ENCODE peak calls at places on chromosomes 13 and 19, in four cellular contexts. L is fibroblast of mammary gland, O is ascending aorta, P is H9. G is an unnamed sample.

GRCh38 chr13:75226755-75227435 is 255.1 kb downstream of the TBC1D4 start:
- DNase-seq in L (peak; percentile 95), O (no peak), P (no peak), G (peak; percentile 94)

GRCh38 chr13:66634384-66634783 is 595.8 kb downstream of the PCDH9 start:
- DNase-seq in L (no peak), O (no peak), P (no peak), G (no peak)

GRCh38 chr13:42781362-42781761 is at the start of gene FAM216B:
- DNase-seq in L (no peak), O (no peak), P (no peak), G (no peak)

GRCh38 chr19:7441468-7442146 is 47.2 kb downstream of the PEX11G start:
- DNase-seq in L (no peak), O (no peak), P (no peak), G (no peak)

GRCh38 chr13:110835721-110836599 is 78.9 kb downstream of the ANKRD10 start:
- DNase-seq in L (no peak), O (no peak), P (no peak), G (no peak)

GRCh38 chr13:112346899-112347229 is 29.3 kb upstream of the SPACA7 start:
- DNase-seq in L (no peak), O (no peak), P (peak; percentile 38), G (no peak)

GRCh38 chr19:33734913-33735312 is 61.8 kb upstream of the KCTD15 start:
- DNase-seq in L (no peak), O (no peak), P (no peak), G (no peak)

GRCh38 chr13:48909088-48909389 is 66.7 kb upstream of the FNDC3A start:
- DNase-seq in L (no peak), O (no peak), P (no peak), G (no peak)

GRCh38 chr13:77250968-77251367 is 75.9 kb downstream of the MYCBP2 start:
- DNase-seq in L (no peak), O (no peak), P (no peak), G (no peak)

GRCh38 chr13:96984061-96984508 is 10.2 kb downstream of the OXGR1 start:
- DNase-seq in L (peak; percentile 12), O (no peak), P (peak; percentile 53), G (no peak)

GRCh38 chr19:58229255-58229639 is 533 bp downstream of the ZNF544 start:
- DNase-seq in L (peak; percentile 49), O (no peak), P (peak; percentile 55), G (peak; percentile 15)

GRCh38 chr19:42193706-42194105 is 23.8 kb downstream of the DEDD2 start:
- DNase-seq in L (no peak), O (no peak), P (no peak), G (no peak)

GRCh38 chr19:14116918-14117578 is 514 bp downstream of the PRKACA start:
- DNase-seq in L (no peak), O (no peak), P (no peak), G (no peak)

GRCh38 chr13:20157387-20157786 is 3.5 kb downstream of the GJA3 start:
- DNase-seq in L (no peak), O (no peak), P (peak; percentile 8), G (no peak)

GRCh38 chr19:55275851-55276719 is 3.8 kb downstream of the HSPBP1 start:
- DNase-seq in L (no peak), O (no peak), P (no peak), G (no peak)

GRCh38 chr13:110230661-110231347 is 76.2 kb downstream of the COL4A1 start:
- DNase-seq in L (no peak), O (no peak), P (no peak), G (no peak)

GRCh38 chr13:32164622-32165268 is 133.2 kb downstream of the FRY start:
- DNase-seq in L (peak; percentile 73), O (no peak), P (peak; percentile 71), G (peak; percentile 75)

GRCh38 chr19:55591555-55591954 is 7.8 kb downstream of the FIZ1 start:
- DNase-seq in L (no peak), O (no peak), P (peak; percentile 62), G (no peak)

GRCh38 chr13:20840590-20840989 is 62.0 kb downstream of the XPO4 start:
- DNase-seq in L (no peak), O (no peak), P (no peak), G (no peak)

GRCh38 chr19:31279436-31279765 is 69.8 kb downstream of the TSHZ3 start:
- DNase-seq in L (no peak), O (no peak), P (no peak), G (no peak)

GRCh38 chr13:35930665-35931631 is 200.2 kb downstream of the DCLK1 start:
- DNase-seq in L (peak; percentile 20), O (no peak), P (no peak), G (no peak)

GRCh38 chr13:109868583-109869311 is 82.4 kb upstream of the IRS2 start:
- DNase-seq in L (peak; percentile 55), O (no peak), P (no peak), G (no peak)

GRCh38 chr13:93922063-93922462 is 557.4 kb downstream of the DCT start:
- DNase-seq in L (no peak), O (no peak), P (no peak), G (no peak)

GRCh38 chr13:28579334-28579733 is 79.6 kb upstream of the POMP start:
- DNase-seq in L (peak; percentile 12), O (no peak), P (peak; percentile 45), G (no peak)

GRCh38 chr13:40639226-40639681 is 27.2 kb downstream of the FOXO1 start:
- DNase-seq in L (peak; percentile 79), O (no peak), P (no peak), G (no peak)

GRCh38 chr19:17752865-17753639 is 1.8 kb downstream of the FCHO1 start:
- DNase-seq in L (no peak), O (no peak), P (no peak), G (no peak)

GRCh38 chr19:48480476-48481190 is 11.5 kb downstream of the CYTH2 start:
- DNase-seq in L (peak; percentile 16), O (no peak), P (no peak), G (peak; percentile 53)

GRCh38 chr13:59888408-59888807 is 275.3 kb downstream of the DIAPH3 start:
- DNase-seq in L (no peak), O (no peak), P (no peak), G (no peak)

GRCh38 chr19:8577247-8577646 is at the start of gene MYO1F:
- DNase-seq in L (no peak), O (no peak), P (no peak), G (no peak)

GRCh38 chr13:111662451-111662850 is 342.0 kb downstream of the TEX29 start:
- DNase-seq in L (no peak), O (no peak), P (peak; percentile 2), G (no peak)

GRCh38 chr13:102097708-102098107 is 304.1 kb downstream of the FGF14 start:
- DNase-seq in L (no peak), O (no peak), P (no peak), G (no peak)

GRCh38 chr19:13396256-13397080 is 109.8 kb downstream of the CACNA1A start:
- DNase-seq in L (peak; percentile 93), O (no peak), P (peak; percentile 88), G (peak; percentile 44)

DNA sequence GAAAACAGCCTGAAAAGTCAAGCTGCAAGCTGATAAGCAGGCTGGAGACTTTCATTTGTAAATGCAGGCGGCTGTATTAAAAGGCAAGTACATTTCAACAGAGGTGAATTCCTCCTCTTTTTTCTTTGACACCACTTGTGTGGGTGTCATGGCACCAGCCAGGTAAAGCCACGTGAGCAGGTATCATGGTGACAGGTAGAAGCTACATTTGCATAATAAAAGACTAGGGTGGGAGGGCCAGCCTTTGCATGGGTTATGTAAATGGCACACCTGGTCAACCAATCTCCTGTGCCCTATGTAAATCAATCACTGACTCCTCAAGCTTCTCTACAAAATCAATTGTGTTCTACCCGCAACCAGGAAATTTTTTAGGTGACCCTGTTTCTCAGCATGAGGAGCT is 68.2 kb downstream of the ZNF100 start:
- DNase-seq in L (no peak), O (no peak), P (peak; percentile 72), G (no peak)
- TF ChIP-seq CTCF in L (no peak), O (no peak), P (no peak), G (no peak)

GRCh38 chr19:19063183-19064097 is at the start of gene SLC25A42:
- DNase-seq in L (peak; percentile 99), O (peak; percentile 99), P (peak; percentile 100), G (peak; percentile 100)

GRCh38 chr19:19061491-19061890 is 2.3 kb upstream of the SLC25A42 start:
- DNase-seq in L (no peak), O (no peak), P (no peak), G (no peak)

GRCh38 chr19:19062454-19063182 is 1.2 kb upstream of the SLC25A42 start:
- DNase-seq in L (peak; percentile 51), O (no peak), P (no peak), G (peak; percentile 30)

GRCh38 chr19:19064811-19065745 is 1.3 kb downstream of the SLC25A42 start:
- DNase-seq in L (no peak), O (no peak), P (no peak), G (no peak)

DNA sequence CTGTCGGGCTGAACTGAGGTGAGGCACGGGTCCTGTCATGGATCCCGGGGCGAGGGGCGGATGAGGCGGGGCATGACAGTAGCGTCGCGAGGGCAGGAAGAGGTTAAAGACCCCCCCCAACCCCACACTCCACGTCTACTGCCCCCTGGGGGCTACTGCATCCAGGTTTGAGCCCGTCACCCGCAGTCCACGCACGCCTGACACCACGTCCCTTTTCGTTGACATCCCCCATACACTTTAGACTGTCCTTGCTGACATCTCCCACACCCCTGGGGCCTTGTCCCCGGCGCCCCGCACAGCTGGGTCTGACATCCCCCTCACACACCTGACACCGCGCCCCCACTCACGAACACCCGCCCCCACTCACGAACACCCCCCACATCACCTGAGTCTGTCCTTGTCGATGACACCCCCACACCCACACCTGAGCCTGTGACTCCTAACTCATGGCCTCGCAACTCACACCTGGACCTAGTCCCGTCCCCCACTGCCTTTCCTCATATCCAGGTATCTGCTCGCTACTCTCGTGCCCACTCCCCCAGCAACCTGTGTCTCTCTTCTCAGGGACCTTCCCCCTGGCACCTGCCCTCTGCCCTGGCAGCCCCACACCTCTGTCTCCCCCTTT is 416 bp downstream of the SLC25A42 start:
- DNase-seq in L (peak; percentile 14), O (no peak), P (no peak), G (no peak)
- TF ChIP-seq CTCF in L (no peak), O (peak; percentile 15), P (peak; percentile 28), G (peak; percentile 31)

DNA sequence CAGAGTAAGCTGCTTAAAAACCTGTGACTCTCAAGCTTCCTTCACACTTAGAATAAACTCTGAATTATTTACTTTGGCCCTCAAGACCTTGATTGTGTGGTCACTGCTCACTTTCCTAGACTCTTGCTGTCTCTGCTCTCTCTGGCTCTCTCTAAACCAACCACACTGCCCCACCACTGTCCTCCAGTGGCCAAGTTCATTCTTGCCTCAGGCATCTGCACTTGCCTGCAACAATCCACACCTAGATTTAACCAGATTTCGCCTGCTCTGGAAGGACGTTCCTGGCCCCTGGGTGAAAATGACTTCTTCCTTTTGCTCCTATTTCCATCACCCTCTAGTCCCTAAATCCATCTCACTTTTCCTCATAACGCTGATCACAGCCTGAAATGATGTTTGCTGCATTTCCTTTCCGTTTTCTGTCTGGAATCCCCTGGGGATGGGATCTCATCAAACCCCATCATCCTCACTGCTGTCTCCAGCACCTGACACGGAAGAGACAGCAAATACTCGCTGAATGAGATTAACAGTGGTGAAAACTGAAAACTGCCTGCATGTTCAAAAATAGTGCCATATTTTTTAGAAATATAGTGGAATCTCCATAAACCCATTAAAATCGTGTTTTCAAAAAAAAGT is 232.6 kb downstream of the UQCRFS1 start:
- DNase-seq in L (peak; percentile 22), O (no peak), P (peak; percentile 73), G (no peak)
- TF ChIP-seq CTCF in L (peak; percentile 45), O (no peak), P (peak; percentile 72), G (no peak)

GRCh38 chr19:16070366-16070990 is 5.8 kb upstream of the TPM4 start:
- DNase-seq in L (no peak), O (peak; percentile 75), P (no peak), G (no peak)
- TF ChIP-seq CTCF in L (no peak), O (no peak), P (no peak), G (no peak)